ENCODE peak calls at places on chromosomes 7 and 10, in ten cellular contexts. One of them, this sample, is unnamed.
A peak's percentile ranks its signal among the peaks of the same experiment; 100 is the strongest.

GRCh38 chr7:50369408-50370026 is 65.0 kb downstream of the IKZF1 start:
- DNase-seq in uterus: no peak
- DNase-seq in Caco-2: peak; percentile 40
- DNase-seq in fibroblast of lung: peak; percentile 1
- DNase-seq in kidney epithelial cell: no peak
- DNase-seq in mammary epithelial cell: peak; percentile 3
- DNase-seq in heart right ventricle: no peak
- DNase-seq in hepatocyte: no peak
- DNase-seq in CD8-positive, alpha-beta T cell: no peak
- DNase-seq in upper lobe of right lung: no peak
- DNase-seq in this sample: no peak

GRCh38 chr10:125141860-125142484 is 18.4 kb downstream of the CTBP2 start:
- DNase-seq in uterus: no peak
- DNase-seq in Caco-2: no peak
- DNase-seq in fibroblast of lung: no peak
- DNase-seq in kidney epithelial cell: no peak
- DNase-seq in mammary epithelial cell: no peak
- DNase-seq in heart right ventricle: no peak
- DNase-seq in hepatocyte: no peak
- DNase-seq in CD8-positive, alpha-beta T cell: no peak
- DNase-seq in upper lobe of right lung: no peak
- DNase-seq in this sample: peak; percentile 51

GRCh38 chr10:451021-451471 is 238.4 kb downstream of the DIP2C start:
- DNase-seq in uterus: no peak
- DNase-seq in Caco-2: no peak
- DNase-seq in fibroblast of lung: no peak
- DNase-seq in kidney epithelial cell: no peak
- DNase-seq in mammary epithelial cell: peak; percentile 19
- DNase-seq in heart right ventricle: no peak
- DNase-seq in hepatocyte: no peak
- DNase-seq in CD8-positive, alpha-beta T cell: peak; percentile 51
- DNase-seq in upper lobe of right lung: no peak
- DNase-seq in this sample: no peak

GRCh38 chr7:473211-473734 is 46.4 kb downstream of the PDGFA start:
- DNase-seq in uterus: no peak
- DNase-seq in Caco-2: no peak
- DNase-seq in fibroblast of lung: no peak
- DNase-seq in kidney epithelial cell: no peak
- DNase-seq in mammary epithelial cell: no peak
- DNase-seq in heart right ventricle: no peak
- DNase-seq in hepatocyte: no peak
- DNase-seq in CD8-positive, alpha-beta T cell: no peak
- DNase-seq in upper lobe of right lung: peak; percentile 58
- DNase-seq in this sample: peak; percentile 3

GRCh38 chr10:114319406-114320248 is 80.6 kb downstream of the VWA2 start:
- DNase-seq in uterus: no peak
- DNase-seq in Caco-2: no peak
- DNase-seq in fibroblast of lung: no peak
- DNase-seq in kidney epithelial cell: no peak
- DNase-seq in mammary epithelial cell: no peak
- DNase-seq in heart right ventricle: no peak
- DNase-seq in hepatocyte: no peak
- DNase-seq in CD8-positive, alpha-beta T cell: no peak
- DNase-seq in upper lobe of right lung: peak; percentile 34
- DNase-seq in this sample: no peak

GRCh38 chr10:23291551-23292334 is 52.9 kb downstream of the C10orf67 start:
- DNase-seq in uterus: no peak
- DNase-seq in Caco-2: peak; percentile 18
- DNase-seq in fibroblast of lung: peak; percentile 11
- DNase-seq in kidney epithelial cell: no peak
- DNase-seq in mammary epithelial cell: no peak
- DNase-seq in heart right ventricle: no peak
- DNase-seq in hepatocyte: peak; percentile 10
- DNase-seq in CD8-positive, alpha-beta T cell: no peak
- DNase-seq in upper lobe of right lung: no peak
- DNase-seq in this sample: peak; percentile 24

GRCh38 chr10:17787087-17787942 is 21.8 kb upstream of the MRC1 start:
- DNase-seq in uterus: no peak
- DNase-seq in Caco-2: no peak
- DNase-seq in fibroblast of lung: peak; percentile 92
- DNase-seq in kidney epithelial cell: peak; percentile 95
- DNase-seq in mammary epithelial cell: peak; percentile 89
- DNase-seq in heart right ventricle: no peak
- DNase-seq in hepatocyte: peak; percentile 78
- DNase-seq in CD8-positive, alpha-beta T cell: no peak
- DNase-seq in upper lobe of right lung: no peak
- DNase-seq in this sample: no peak

GRCh38 chr10:90306187-90306586 is 551.7 kb downstream of the HTR7 start:
- DNase-seq in uterus: no peak
- DNase-seq in Caco-2: no peak
- DNase-seq in fibroblast of lung: peak; percentile 99
- DNase-seq in kidney epithelial cell: no peak
- DNase-seq in mammary epithelial cell: peak; percentile 76
- DNase-seq in heart right ventricle: no peak
- DNase-seq in hepatocyte: no peak
- DNase-seq in CD8-positive, alpha-beta T cell: no peak
- DNase-seq in upper lobe of right lung: no peak
- DNase-seq in this sample: no peak

GRCh38 chr7:106101726-106102125 is 10.4 kb downstream of the SYPL1 start:
- DNase-seq in uterus: no peak
- DNase-seq in Caco-2: no peak
- DNase-seq in fibroblast of lung: no peak
- DNase-seq in kidney epithelial cell: no peak
- DNase-seq in mammary epithelial cell: no peak
- DNase-seq in heart right ventricle: no peak
- DNase-seq in hepatocyte: no peak
- DNase-seq in CD8-positive, alpha-beta T cell: no peak
- DNase-seq in upper lobe of right lung: no peak
- DNase-seq in this sample: no peak

GRCh38 chr7:106100863-106101262 is 11.2 kb downstream of the SYPL1 start:
- DNase-seq in uterus: no peak
- DNase-seq in Caco-2: no peak
- DNase-seq in fibroblast of lung: no peak
- DNase-seq in kidney epithelial cell: no peak
- DNase-seq in mammary epithelial cell: no peak
- DNase-seq in heart right ventricle: no peak
- DNase-seq in hepatocyte: no peak
- DNase-seq in CD8-positive, alpha-beta T cell: no peak
- DNase-seq in upper lobe of right lung: no peak
- DNase-seq in this sample: no peak

GRCh38 chr7:106104861-106105260 is 7.3 kb downstream of the SYPL1 start:
- DNase-seq in uterus: no peak
- DNase-seq in Caco-2: no peak
- DNase-seq in fibroblast of lung: no peak
- DNase-seq in kidney epithelial cell: no peak
- DNase-seq in mammary epithelial cell: no peak
- DNase-seq in heart right ventricle: no peak
- DNase-seq in hepatocyte: no peak
- DNase-seq in CD8-positive, alpha-beta T cell: no peak
- DNase-seq in upper lobe of right lung: no peak
- DNase-seq in this sample: no peak

GRCh38 chr7:106099539-106099938 is 12.6 kb downstream of the SYPL1 start:
- DNase-seq in uterus: no peak
- DNase-seq in Caco-2: no peak
- DNase-seq in fibroblast of lung: no peak
- DNase-seq in kidney epithelial cell: no peak
- DNase-seq in mammary epithelial cell: no peak
- DNase-seq in heart right ventricle: no peak
- DNase-seq in hepatocyte: no peak
- DNase-seq in CD8-positive, alpha-beta T cell: no peak
- DNase-seq in upper lobe of right lung: no peak
- DNase-seq in this sample: no peak

GRCh38 chr7:106102387-106102966 is 9.6 kb downstream of the SYPL1 start:
- DNase-seq in uterus: no peak
- DNase-seq in Caco-2: no peak
- DNase-seq in fibroblast of lung: no peak
- DNase-seq in kidney epithelial cell: no peak
- DNase-seq in mammary epithelial cell: no peak
- DNase-seq in heart right ventricle: no peak
- DNase-seq in hepatocyte: no peak
- DNase-seq in CD8-positive, alpha-beta T cell: no peak
- DNase-seq in upper lobe of right lung: no peak
- DNase-seq in this sample: no peak
- H3K36me3 ChIP-seq in uterus: no peaks in the 10 kb centered on the region
- H3K36me3 ChIP-seq in Caco-2: no peaks in the 10 kb centered on the region
- H3K36me3 ChIP-seq in fibroblast of lung: peaks cover 3% of the 10 kb centered on the region
- H3K36me3 ChIP-seq in kidney epithelial cell: no peaks in the 10 kb centered on the region
- H3K36me3 ChIP-seq in mammary epithelial cell: peaks cover 14% of the 10 kb centered on the region
- H3K36me3 ChIP-seq in heart right ventricle: peaks cover 3% of the 10 kb centered on the region
- H3K36me3 ChIP-seq in hepatocyte: no peaks in the 10 kb centered on the region
- H3K36me3 ChIP-seq in CD8-positive, alpha-beta T cell: no peaks in the 10 kb centered on the region
- H3K36me3 ChIP-seq in upper lobe of right lung: peaks cover 7% of the 10 kb centered on the region
- H3K36me3 ChIP-seq in this sample: peaks cover 17% of the 10 kb centered on the region

DNA sequence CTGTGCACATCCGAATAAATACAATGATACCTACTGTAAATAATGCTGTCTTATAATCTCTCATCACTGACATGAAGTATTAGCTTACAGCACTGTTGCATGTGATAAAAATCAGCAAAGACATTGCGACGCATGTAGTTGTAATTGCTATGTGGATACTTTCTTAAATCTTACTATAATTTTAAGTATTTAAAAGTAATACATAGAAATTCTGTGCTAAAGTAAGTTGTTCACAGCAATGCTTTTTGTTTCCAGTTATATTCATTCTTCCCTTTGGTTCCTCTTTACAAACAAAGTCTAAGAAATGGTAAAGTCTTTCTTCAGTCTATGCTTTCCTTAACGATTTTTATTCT is 113.7 kb upstream of the DGKB start:
- DNase-seq in uterus: no peak
- DNase-seq in Caco-2: no peak
- DNase-seq in fibroblast of lung: no peak
- DNase-seq in kidney epithelial cell: no peak
- DNase-seq in mammary epithelial cell: no peak
- DNase-seq in heart right ventricle: no peak
- DNase-seq in hepatocyte: no peak
- DNase-seq in CD8-positive, alpha-beta T cell: no peak
- DNase-seq in upper lobe of right lung: no peak
- DNase-seq in this sample: no peak
- TF ChIP-seq CTCF in uterus: no peak
- TF ChIP-seq CTCF in Caco-2: no peak
- TF ChIP-seq CTCF in fibroblast of lung: no peak
- TF ChIP-seq CTCF in kidney epithelial cell: no peak
- TF ChIP-seq CTCF in mammary epithelial cell: no peak
- TF ChIP-seq CTCF in heart right ventricle: no peak
- TF ChIP-seq CTCF in hepatocyte: no peak
- TF ChIP-seq CTCF in CD8-positive, alpha-beta T cell: peak; percentile 27
- TF ChIP-seq CTCF in upper lobe of right lung: no peak
- TF ChIP-seq CTCF in this sample: no peak

GRCh38 chr7:6226194-6226799 is 46.1 kb downstream of the CYTH3 start:
- DNase-seq in uterus: no peak
- DNase-seq in Caco-2: peak; percentile 22
- DNase-seq in fibroblast of lung: peak; percentile 70
- DNase-seq in kidney epithelial cell: peak; percentile 12
- DNase-seq in mammary epithelial cell: no peak
- DNase-seq in heart right ventricle: no peak
- DNase-seq in hepatocyte: no peak
- DNase-seq in CD8-positive, alpha-beta T cell: no peak
- DNase-seq in upper lobe of right lung: no peak
- DNase-seq in this sample: no peak

GRCh38 chr7:6227294-6227846 is 45.1 kb downstream of the CYTH3 start:
- DNase-seq in uterus: peak; percentile 51
- DNase-seq in Caco-2: no peak
- DNase-seq in fibroblast of lung: peak; percentile 72
- DNase-seq in kidney epithelial cell: no peak
- DNase-seq in mammary epithelial cell: no peak
- DNase-seq in heart right ventricle: no peak
- DNase-seq in hepatocyte: peak; percentile 47
- DNase-seq in CD8-positive, alpha-beta T cell: no peak
- DNase-seq in upper lobe of right lung: no peak
- DNase-seq in this sample: no peak

GRCh38 chr7:6231184-6231583 is 41.2 kb downstream of the CYTH3 start:
- DNase-seq in uterus: no peak
- DNase-seq in Caco-2: no peak
- DNase-seq in fibroblast of lung: no peak
- DNase-seq in kidney epithelial cell: no peak
- DNase-seq in mammary epithelial cell: no peak
- DNase-seq in heart right ventricle: no peak
- DNase-seq in hepatocyte: no peak
- DNase-seq in CD8-positive, alpha-beta T cell: no peak
- DNase-seq in upper lobe of right lung: no peak
- DNase-seq in this sample: no peak

GRCh38 chr7:6228363-6228762 is 44.1 kb downstream of the CYTH3 start:
- DNase-seq in uterus: no peak
- DNase-seq in Caco-2: no peak
- DNase-seq in fibroblast of lung: peak; percentile 72
- DNase-seq in kidney epithelial cell: no peak
- DNase-seq in mammary epithelial cell: no peak
- DNase-seq in heart right ventricle: no peak
- DNase-seq in hepatocyte: no peak
- DNase-seq in CD8-positive, alpha-beta T cell: no peak
- DNase-seq in upper lobe of right lung: no peak
- DNase-seq in this sample: no peak

DNA sequence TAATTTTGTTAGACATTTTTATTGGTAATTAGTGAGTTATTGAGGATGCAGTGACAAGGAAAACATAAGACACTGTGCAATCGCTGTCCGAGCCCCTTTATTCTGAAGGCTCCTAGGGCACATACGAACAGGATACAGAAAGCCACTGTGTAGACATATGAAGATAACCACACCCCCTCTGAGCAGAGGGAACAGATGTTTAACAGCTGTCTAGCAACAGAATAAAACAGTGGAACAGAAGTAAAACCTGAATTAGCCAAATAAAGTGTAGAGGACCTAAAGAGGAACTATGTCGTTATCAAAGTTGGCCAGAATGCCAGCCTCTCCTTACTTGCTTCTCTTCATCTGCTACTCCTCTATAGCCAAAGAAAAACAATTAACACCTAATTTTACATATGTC is 43.6 kb downstream of the CYTH3 start:
- DNase-seq in uterus: no peak
- DNase-seq in Caco-2: no peak
- DNase-seq in fibroblast of lung: peak; percentile 88
- DNase-seq in kidney epithelial cell: no peak
- DNase-seq in mammary epithelial cell: no peak
- DNase-seq in heart right ventricle: no peak
- DNase-seq in hepatocyte: peak; percentile 45
- DNase-seq in CD8-positive, alpha-beta T cell: no peak
- DNase-seq in upper lobe of right lung: no peak
- DNase-seq in this sample: no peak
- H3K4me3 ChIP-seq in uterus: no peak overlapping the region
- H3K4me3 ChIP-seq in Caco-2: no peak overlapping the region
- H3K4me3 ChIP-seq in fibroblast of lung: peak overlapping the region; percentile 1
- H3K4me3 ChIP-seq in kidney epithelial cell: no peak overlapping the region
- H3K4me3 ChIP-seq in mammary epithelial cell: no peak overlapping the region
- H3K4me3 ChIP-seq in heart right ventricle: peak overlapping the region; percentile 8
- H3K4me3 ChIP-seq in hepatocyte: no peak overlapping the region
- H3K4me3 ChIP-seq in CD8-positive, alpha-beta T cell: no peak overlapping the region
- H3K4me3 ChIP-seq in upper lobe of right lung: no peak overlapping the region
- H3K4me3 ChIP-seq in this sample: no peak overlapping the region

DNA sequence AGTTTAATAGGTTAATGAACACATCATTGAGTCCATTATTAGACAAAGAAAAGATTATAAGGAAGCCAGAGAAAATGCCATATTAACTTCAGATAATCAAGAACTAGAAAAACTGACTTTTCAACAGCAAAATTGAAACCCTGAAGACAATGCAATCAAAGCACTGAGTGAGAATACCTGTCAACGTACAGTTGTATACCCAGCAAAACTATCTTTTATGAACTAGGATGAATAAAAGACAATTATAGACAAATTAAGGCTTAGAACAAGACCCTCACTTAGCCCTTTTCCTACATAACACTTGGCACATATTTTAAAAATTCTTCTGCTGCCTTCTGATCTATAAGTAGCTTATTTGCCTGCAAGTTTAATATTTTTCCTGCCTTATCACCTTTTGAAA is 19.0 kb upstream of the DGKI start:
- DNase-seq in uterus: no peak
- DNase-seq in Caco-2: no peak
- DNase-seq in fibroblast of lung: no peak
- DNase-seq in kidney epithelial cell: no peak
- DNase-seq in mammary epithelial cell: no peak
- DNase-seq in heart right ventricle: no peak
- DNase-seq in hepatocyte: no peak
- DNase-seq in CD8-positive, alpha-beta T cell: no peak
- DNase-seq in upper lobe of right lung: no peak
- DNase-seq in this sample: no peak
- H3K36me3 ChIP-seq in uterus: no peaks in the 10 kb centered on the region
- H3K36me3 ChIP-seq in Caco-2: peaks cover 10% of the 10 kb centered on the region
- H3K36me3 ChIP-seq in fibroblast of lung: peaks cover 14% of the 10 kb centered on the region
- H3K36me3 ChIP-seq in kidney epithelial cell: no peaks in the 10 kb centered on the region
- H3K36me3 ChIP-seq in mammary epithelial cell: peaks cover 7% of the 10 kb centered on the region
- H3K36me3 ChIP-seq in heart right ventricle: peaks cover 39% of the 10 kb centered on the region
- H3K36me3 ChIP-seq in hepatocyte: no peaks in the 10 kb centered on the region
- H3K36me3 ChIP-seq in CD8-positive, alpha-beta T cell: no peaks in the 10 kb centered on the region
- H3K36me3 ChIP-seq in upper lobe of right lung: peaks cover 29% of the 10 kb centered on the region
- H3K36me3 ChIP-seq in this sample: no peaks in the 10 kb centered on the region